ENCODE peak calls at places on chromosome 3, in five cellular contexts. T is left ventricle myocardium inferior, P is EL, F is Kasumi-1, Z is AG08395. Y is an unnamed sample.

GRCh38 chr3:170599083-170599482 is 13.2 kb upstream of the SLC7A14 start:
- DNase-seq in T (no peak), P (no peak), F (no peak), Z (no peak), Y (no peak)

GRCh38 chr3:43785551-43785950 is 94.8 kb downstream of the ABHD5 start:
- DNase-seq in T (no peak), P (no peak), F (no peak), Z (peak), Y (no peak)

GRCh38 chr3:66406186-66406585 is 94.6 kb downstream of the LRIG1 start:
- DNase-seq in T (no peak), P (no peak), F (no peak), Z (no peak), Y (no peak)

GRCh38 chr3:106829206-106829605 is 548.0 kb upstream of the CCDC54 start:
- DNase-seq in T (no peak), P (peak), F (no peak), Z (no peak), Y (no peak)

GRCh38 chr3:58230876-58231552 is 6.6 kb upstream of the ABHD6 start:
- DNase-seq in T (no peak), P (no peak), F (no peak), Z (no peak), Y (no peak)

GRCh38 chr3:101842245-101842934 is 6.9 kb upstream of the NFKBIZ start:
- DNase-seq in T (no peak), P (peak), F (no peak), Z (peak), Y (no peak)

GRCh38 chr3:40851836-40852235 is 327.1 kb downstream of the ZNF621 start:
- DNase-seq in T (no peak), P (no peak), F (peak), Z (no peak), Y (no peak)

GRCh38 chr3:149352556-149352955 is 19.1 kb upstream of the TM4SF18 start:
- DNase-seq in T (peak), P (peak), F (peak), Z (peak), Y (peak)

GRCh38 chr3:61743686-61744242 is 182.4 kb downstream of the PTPRG start:
- DNase-seq in T (no peak), P (no peak), F (no peak), Z (no peak), Y (no peak)

GRCh38 chr3:170423001-170423615 is 4.4 kb downstream of the CLDN11 start:
- DNase-seq in T (no peak), P (no peak), F (no peak), Z (no peak), Y (no peak)

GRCh38 chr3:111621535-111621934 is 26.4 kb upstream of the ZBED2 start:
- DNase-seq in T (no peak), P (no peak), F (no peak), Z (no peak), Y (no peak)

GRCh38 chr3:178182337-178182761 is 353.9 kb upstream of the KCNMB2 start:
- DNase-seq in T (no peak), P (no peak), F (no peak), Z (no peak), Y (no peak)

GRCh38 chr3:141487419-141488345 is 855 bp downstream of the RASA2 start:
- DNase-seq in T (peak), P (peak), F (peak), Z (peak), Y (peak)

GRCh38 chr3:71129611-71130515 is 453.7 kb downstream of the FOXP1 start:
- DNase-seq in T (no peak), P (peak), F (peak), Z (peak), Y (peak)

GRCh38 chr3:55576621-55577020 is 89.5 kb upstream of the WNT5A start:
- DNase-seq in T (no peak), P (no peak), F (no peak), Z (no peak), Y (no peak)

GRCh38 chr3:8938021-8938420 is 25.3 kb downstream of the RAD18 start:
- DNase-seq in T (no peak), P (peak), F (peak), Z (peak), Y (peak)

GRCh38 chr3:184795493-184796198 is 16.3 kb upstream of the VPS8 start:
- DNase-seq in T (no peak), P (no peak), F (peak), Z (no peak), Y (no peak)

GRCh38 chr3:171874251-171874679 is 31.1 kb downstream of the TMEM212 start:
- DNase-seq in T (no peak), P (peak), F (no peak), Z (peak), Y (peak)

GRCh38 chr3:58234516-58234931 is 3.1 kb upstream of the ABHD6 start:
- DNase-seq in T (no peak), P (peak), F (no peak), Z (peak), Y (peak)

GRCh38 chr3:155560135-155560534 is 184.7 kb downstream of the PLCH1 start:
- DNase-seq in T (no peak), P (no peak), F (no peak), Z (no peak), Y (no peak)

GRCh38 chr3:52299815-52300611 is 12.4 kb downstream of the GLYCTK start:
- DNase-seq in T (peak), P (peak), F (peak), Z (no peak), Y (no peak)

GRCh38 chr3:190158261-190158660 is 37.6 kb upstream of the P3H2 start:
- DNase-seq in T (no peak), P (no peak), F (no peak), Z (no peak), Y (no peak)

GRCh38 chr3:188006726-188007393 is 147.1 kb upstream of the LPP start:
- DNase-seq in T (no peak), P (no peak), F (no peak), Z (no peak), Y (peak)

GRCh38 chr3:14885307-14885706 is 62.1 kb upstream of the NR2C2 start:
- DNase-seq in T (no peak), P (no peak), F (no peak), Z (no peak), Y (no peak)

GRCh38 chr3:172246107-172246870 is 202.0 kb downstream of the GHSR start:
- DNase-seq in T (no peak), P (no peak), F (no peak), Z (no peak), Y (no peak)

GRCh38 chr3:119294889-119295769 is 946 bp downstream of the ARHGAP31 start:
- DNase-seq in T (peak), P (peak), F (peak), Z (peak), Y (peak)

GRCh38 chr3:16102905-16103364 is 71.5 kb upstream of the GALNT15 start:
- DNase-seq in T (no peak), P (peak), F (no peak), Z (peak), Y (peak)

GRCh38 chr3:33829720-33830119 is 31.3 kb downstream of the PDCD6IP start:
- DNase-seq in T (no peak), P (no peak), F (no peak), Z (no peak), Y (no peak)

GRCh38 chr3:57597973-57598351 is 818 bp upstream of the ARF4 start:
- DNase-seq in T (no peak), P (no peak), F (no peak), Z (peak), Y (no peak)

GRCh38 chr3:40124918-40125317 is 184.6 kb upstream of the EIF1B start:
- DNase-seq in T (no peak), P (no peak), F (no peak), Z (no peak), Y (no peak)

GRCh38 chr3:178084938-178085816 is 451.1 kb upstream of the KCNMB2 start:
- DNase-seq in T (peak), P (no peak), F (no peak), Z (peak), Y (peak)

GRCh38 chr3:146640955-146641867 is 36.1 kb upstream of the PLSCR5 start:
- DNase-seq in T (no peak), P (peak), F (peak), Z (peak), Y (peak)

GRCh38 chr3:127475975-127476374 is 114.6 kb downstream of the TPRA1 start:
- DNase-seq in T (no peak), P (no peak), F (no peak), Z (no peak), Y (no peak)

GRCh38 chr3:171309906-171310359 is 150.3 kb downstream of the TNIK start:
- DNase-seq in T (no peak), P (peak), F (no peak), Z (peak), Y (peak)

GRCh38 chr3:38738630-38739395 is 77.2 kb downstream of the SCN10A start:
- DNase-seq in T (no peak), P (peak), F (peak), Z (peak), Y (no peak)

GRCh38 chr3:197339841-197340520 is 41.6 kb upstream of the DLG1 start:
- DNase-seq in T (no peak), P (peak), F (no peak), Z (peak), Y (peak)

GRCh38 chr3:42988566-42988965 is 9.5 kb downstream of the GASK1A start:
- DNase-seq in T (no peak), P (no peak), F (no peak), Z (no peak), Y (no peak)

GRCh38 chr3:193828477-193828876 is 235.5 kb downstream of the OPA1 start:
- DNase-seq in T (no peak), P (no peak), F (no peak), Z (no peak), Y (no peak)

GRCh38 chr3:195895900-195896360 is 12.4 kb downstream of the TNK2 start:
- DNase-seq in T (peak), P (peak), F (peak), Z (peak), Y (no peak)